ENCODE peak calls at places on chromosomes 5 and 9, in seven cellular contexts. J is HAP-1, X is body of pancreas, C is HCEC 1CT, Z is NCI-H1417, K is NCI-H510A, U is cardiac fibroblast. N is an unnamed sample.

GRCh38 chr5:88833371-88834107 is 49.4 kb downstream of the MEF2C start:
- DNase-seq in J (no peak), U (peak), X (peak), C (peak), K (no peak), Z (peak), N (peak)

GRCh38 chr9:35675732-35676392 is 2.1 kb downstream of the CA9 start:
- DNase-seq in K (no peak), X (peak), U (no peak), Z (peak), C (no peak), J (no peak), N (no peak)

GRCh38 chr9:121743441-121744001 is 92.1 kb downstream of the DAB2IP start:
- DNase-seq in K (peak), Z (peak), C (peak), X (peak), U (peak), J (peak), N (peak)

GRCh38 chr5:131296213-131296672 is 32.4 kb downstream of the CDC42SE2 start:
- DNase-seq in U (no peak), Z (no peak), C (no peak), J (no peak), K (no peak), X (no peak), N (no peak)

GRCh38 chr5:139657363-139658321 is 9.5 kb downstream of the CXXC5 start:
- DNase-seq in X (no peak), J (no peak), U (no peak), C (no peak), K (no peak), Z (no peak), N (no peak)

GRCh38 chr5:66660401-66660800 is 64.2 kb downstream of the MAST4 start:
- DNase-seq in K (no peak), U (peak), Z (no peak), C (no peak), X (no peak), J (no peak), N (no peak)

GRCh38 chr9:127131871-127132270 is 9.4 kb upstream of the ANGPTL2 start:
- DNase-seq in K (no peak), Z (no peak), J (no peak), U (peak), C (peak), X (no peak), N (no peak)

GRCh38 chr5:150106669-150107068 is 20.3 kb upstream of the CSF1R start:
- DNase-seq in X (no peak), C (no peak), U (no peak), K (peak), J (no peak), Z (no peak), N (no peak)

GRCh38 chr9:89911721-89912604 is 307.2 kb downstream of the GADD45G start:
- DNase-seq in X (no peak), U (no peak), C (no peak), K (no peak), Z (no peak), J (no peak), N (no peak)

GRCh38 chr9:136617746-136618577 is 44.8 kb upstream of the EGFL7 start:
- DNase-seq in K (no peak), X (no peak), U (no peak), Z (peak), J (no peak), C (no peak), N (no peak)

GRCh38 chr9:114274217-114274616 is 48.7 kb upstream of the ORM1 start:
- DNase-seq in K (no peak), Z (no peak), U (no peak), X (peak), C (no peak), J (no peak), N (no peak)

GRCh38 chr5:158754018-158754514 is 345.6 kb downstream of the EBF1 start:
- DNase-seq in U (peak), J (no peak), C (peak), X (no peak), K (no peak), Z (no peak), N (no peak)

GRCh38 chr9:962023-962422 is 14.4 kb upstream of the DMRT3 start:
- DNase-seq in C (peak), Z (no peak), U (no peak), J (no peak), K (no peak), X (no peak), N (no peak)

GRCh38 chr5:68368686-68369359 is 153.3 kb downstream of the PIK3R1 start:
- DNase-seq in Z (peak), X (no peak), C (no peak), J (no peak), K (no peak), U (peak), N (peak)

GRCh38 chr5:173640166-173640804 is 23.8 kb upstream of the BOD1 start:
- DNase-seq in U (no peak), J (no peak), K (no peak), Z (no peak), X (no peak), C (no peak), N (no peak)

GRCh38 chr5:71830626-71831539 is 111.8 kb downstream of the CARTPT start:
- DNase-seq in C (peak), Z (no peak), J (peak), X (peak), U (peak), K (no peak), N (peak)

GRCh38 chr5:180817847-180818246 is 15.2 kb upstream of the MGAT1 start:
- DNase-seq in C (no peak), X (peak), K (no peak), U (no peak), J (no peak), Z (no peak), N (no peak)

GRCh38 chr5:147485046-147485445 is 24.8 kb downstream of the DPYSL3 start:
- DNase-seq in C (peak), X (no peak), U (peak), Z (no peak), K (no peak), J (no peak), N (no peak)

GRCh38 chr5:142295084-142295758 is 29.6 kb downstream of the SPRY4 start:
- DNase-seq in K (no peak), X (no peak), U (peak), C (no peak), J (no peak), Z (no peak), N (no peak)

GRCh38 chr5:177371705-177372533 is 12.3 kb upstream of the SLC34A1 start:
- DNase-seq in K (no peak), X (no peak), C (no peak), Z (no peak), J (no peak), U (no peak), N (no peak)